ENCODE peak calls at places on chromosomes 6 and 20, in ten cellular contexts. Y, E, C, K, Q, A, M, F, L and W are unnamed samples.

GRCh38 chr20:35007413-35007812 is 51.7 kb downstream of the MYH7B start:
- DNase-seq in F (no peak), E (no peak), C (no peak), K (no peak), Q (no peak), L (no peak), Y (peak; percentile 6), M (peak; percentile 9), A (no peak), W (peak; percentile 59)

GRCh38 chr6:163085861-163086562 is 328.5 kb upstream of the QKI start:
- DNase-seq in A (no peak), Y (no peak), E (no peak), Q (no peak), M (no peak), C (no peak), L (no peak), K (no peak), F (no peak), W (no peak)

GRCh38 chr6:111661541-111662041 is 55.9 kb upstream of the TRAF3IP2 start:
- DNase-seq in M (no peak), F (no peak), Y (peak; percentile 45), K (no peak), C (no peak), Q (no peak), E (peak; percentile 79), L (no peak), A (no peak), W (no peak)

GRCh38 chr20:23244207-23244915 is 106.2 kb upstream of the NXT1 start:
- DNase-seq in A (no peak), Y (no peak), K (no peak), F (no peak), E (no peak), C (no peak), M (no peak), L (no peak), Q (no peak), W (peak; percentile 75)

GRCh38 chr6:69771158-69771906 is 25.5 kb downstream of the LMBRD1 start:
- DNase-seq in F (no peak), M (no peak), A (no peak), C (no peak), E (no peak), K (no peak), Q (no peak), L (peak; percentile 15), Y (no peak), W (no peak)

GRCh38 chr6:32075781-32076494 is 33.2 kb downstream of the TNXB start:
- DNase-seq in Y (no peak), K (no peak), A (no peak), L (no peak), F (no peak), C (no peak), Q (no peak), M (no peak), E (no peak), W (no peak)

GRCh38 chr6:53926505-53926904 is 131.7 kb downstream of the LRRC1 start:
- DNase-seq in K (peak; percentile 54), L (peak; percentile 68), M (no peak), A (no peak), F (no peak), Q (no peak), C (no peak), Y (no peak), E (no peak), W (no peak)

GRCh38 chr20:31602779-31603441 is 2.2 kb upstream of the ID1 start:
- DNase-seq in L (peak; percentile 88), A (no peak), K (peak; percentile 95), M (no peak), C (no peak), Y (no peak), E (no peak), Q (no peak), F (peak; percentile 84), W (no peak)

GRCh38 chr6:44508646-44509045 is 121.1 kb downstream of the CDC5L start:
- DNase-seq in C (no peak), M (no peak), Q (no peak), A (no peak), Y (no peak), E (no peak), F (no peak), K (peak; percentile 92), L (peak; percentile 30), W (no peak)

DNA sequence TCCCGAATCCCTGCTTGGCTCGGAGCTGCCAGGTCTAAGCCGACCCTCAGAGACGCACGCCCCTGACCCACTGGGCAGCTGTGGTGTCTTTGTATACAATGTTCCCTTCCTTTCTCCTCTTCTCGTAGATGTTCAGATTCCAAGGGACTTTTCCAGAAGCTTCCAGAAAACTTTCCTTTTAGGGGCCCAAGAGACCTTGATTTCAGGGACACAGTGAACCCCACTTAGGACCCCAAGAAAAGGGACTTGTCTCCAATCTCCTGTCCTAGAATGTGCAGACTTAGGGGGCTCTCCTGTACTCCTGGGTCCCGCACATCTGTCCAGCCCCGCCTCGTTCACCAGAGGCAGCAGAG is 103.5 kb downstream of the EDN3 start:
- DNase-seq in F (no peak), Y (no peak), L (no peak), M (no peak), Q (no peak), A (no peak), C (no peak), K (no peak), E (no peak), W (no peak)
- TF ChIP-seq CTCF in F (no peak), Y (no peak), L (no peak), M (no peak), Q (no peak), A (no peak), C (no peak), K (no peak), E (no peak), W (no peak)

GRCh38 chr6:145652572-145652971 is 82.7 kb downstream of the EPM2A start:
- DNase-seq in L (no peak), C (no peak), M (no peak), F (no peak), E (no peak), Q (no peak), Y (no peak), K (no peak), A (no peak), W (no peak)

GRCh38 chr6:145660676-145661075 is 74.6 kb downstream of the EPM2A start:
- DNase-seq in E (no peak), Y (no peak), L (no peak), Q (no peak), C (no peak), M (no peak), F (no peak), A (no peak), K (no peak), W (no peak)

GRCh38 chr6:145651988-145652387 is 83.3 kb downstream of the EPM2A start:
- DNase-seq in M (no peak), E (no peak), F (no peak), L (no peak), A (no peak), Y (no peak), C (no peak), K (no peak), Q (no peak), W (no peak)

GRCh38 chr6:145656128-145656527 is 79.2 kb downstream of the EPM2A start:
- DNase-seq in Y (no peak), L (peak; percentile 31), A (no peak), M (no peak), Q (no peak), K (no peak), E (no peak), C (no peak), F (no peak), W (no peak)
- TF ChIP-seq CTCF in Y (no peak), L (peak; percentile 30), A (no peak), M (no peak), Q (no peak), K (peak; percentile 9), E (no peak), C (no peak), F (no peak), W (no peak)

DNA sequence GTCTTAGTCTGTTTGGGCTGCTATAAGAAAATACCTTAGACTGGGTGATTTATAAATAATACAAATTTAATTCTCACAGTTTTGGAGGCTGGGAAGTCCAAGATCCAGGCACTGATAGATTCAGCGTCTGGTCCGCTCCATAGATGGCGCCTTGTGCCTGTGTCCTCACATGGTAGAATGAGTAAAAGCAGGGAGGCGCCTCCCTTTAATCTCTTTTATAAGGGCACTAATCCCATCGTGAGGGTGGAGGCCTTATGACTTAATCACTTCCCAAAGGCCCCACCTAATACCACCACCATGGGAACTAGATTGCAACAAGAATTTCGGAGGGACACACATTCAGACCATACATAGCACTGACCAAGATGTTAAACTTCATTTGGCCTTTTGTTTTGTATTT is 91.2 kb upstream of the TMEM181 start:
- DNase-seq in L (no peak), Q (no peak), E (peak; percentile 15), M (no peak), C (no peak), K (no peak), Y (no peak), F (no peak), A (no peak), W (no peak)
- TF ChIP-seq CTCF in L (peak; percentile 16), Q (no peak), E (no peak), M (no peak), C (no peak), K (no peak), Y (no peak), F (no peak), A (no peak), W (no peak)

GRCh38 chr20:15345287-15345686 is 1007.9 kb upstream of the FLRT3 start:
- DNase-seq in L (no peak), Y (no peak), K (no peak), E (no peak), C (no peak), F (no peak), Q (no peak), A (no peak), M (no peak), W (no peak)
- TF ChIP-seq CTCF in L (no peak), Y (no peak), K (no peak), E (no peak), C (no peak), F (no peak), Q (no peak), A (no peak), M (no peak), W (no peak)

GRCh38 chr6:52285174-52286068 is 879 bp upstream of the MCM3 start:
- DNase-seq in M (no peak), A (no peak), K (no peak), C (no peak), Q (no peak), L (no peak), Y (no peak), F (no peak), E (peak; percentile 12), W (no peak)
- TF ChIP-seq CTCF in M (no peak), A (no peak), K (no peak), C (no peak), Q (no peak), L (peak; percentile 34), Y (no peak), F (no peak), E (peak; percentile 35), W (no peak)

DNA sequence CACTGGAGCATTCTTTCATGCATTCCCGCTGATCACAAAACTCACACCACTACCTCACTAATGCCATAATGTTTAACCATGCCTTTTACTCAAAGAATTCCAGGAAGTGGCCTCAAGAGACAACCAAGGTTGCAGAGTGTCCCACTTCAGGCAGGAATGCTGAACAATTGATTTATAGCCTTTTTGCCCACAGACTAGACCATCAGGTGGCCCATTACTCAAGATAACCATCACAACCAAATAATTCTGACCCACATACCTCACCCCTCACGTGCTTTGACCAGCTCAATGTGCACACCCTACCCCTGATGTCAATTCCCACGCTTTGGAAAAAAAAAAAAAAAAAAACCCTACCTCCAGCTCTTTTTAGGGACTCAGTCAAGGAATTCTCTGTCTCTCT is 220.6 kb upstream of the UFL1 start:
- DNase-seq in A (no peak), L (no peak), F (peak; percentile 4), Q (no peak), E (no peak), C (no peak), Y (peak; percentile 22), K (no peak), M (no peak), W (no peak)
- TF ChIP-seq CTCF in A (no peak), L (no peak), F (no peak), Q (no peak), E (no peak), C (no peak), Y (no peak), K (no peak), M (no peak), W (no peak)